ENCODE peak calls at places on chromosomes 3 and 15, in six cellular contexts. One of them, this sample, is unnamed.

GRCh38 chr3:119276657-119277056 is 17.5 kb upstream of the ARHGAP31 start:
- DNase-seq in PC-3: peak; percentile 14
- DNase-seq in HCT116: no peak
- DNase-seq in GM23248: no peak
- DNase-seq in neural progenitor cell: no peak
- DNase-seq in OCI-LY7: no peak
- DNase-seq in this sample: no peak

GRCh38 chr15:83372434-83372873 is 74.7 kb upstream of the SH3GL3 start:
- DNase-seq in PC-3: peak; percentile 25
- DNase-seq in HCT116: no peak
- DNase-seq in GM23248: peak; percentile 51
- DNase-seq in neural progenitor cell: peak; percentile 37
- DNase-seq in OCI-LY7: no peak
- DNase-seq in this sample: peak; percentile 28

GRCh38 chr3:71185733-71186455 is 397.6 kb downstream of the FOXP1 start:
- DNase-seq in PC-3: peak; percentile 35
- DNase-seq in HCT116: no peak
- DNase-seq in GM23248: peak; percentile 28
- DNase-seq in neural progenitor cell: no peak
- DNase-seq in OCI-LY7: peak; percentile 10
- DNase-seq in this sample: no peak

GRCh38 chr15:52071570-52071969 is 41.0 kb downstream of the BCL2L10 start:
- DNase-seq in PC-3: peak; percentile 26
- DNase-seq in HCT116: no peak
- DNase-seq in GM23248: no peak
- DNase-seq in neural progenitor cell: no peak
- DNase-seq in OCI-LY7: no peak
- DNase-seq in this sample: no peak

GRCh38 chr3:88707837-88708236 is 399.6 kb upstream of the EPHA3 start:
- DNase-seq in PC-3: no peak
- DNase-seq in HCT116: no peak
- DNase-seq in GM23248: no peak
- DNase-seq in neural progenitor cell: no peak
- DNase-seq in OCI-LY7: no peak
- DNase-seq in this sample: no peak

GRCh38 chr3:25581335-25581734 is 83.4 kb downstream of the TOP2B start:
- DNase-seq in PC-3: no peak
- DNase-seq in HCT116: no peak
- DNase-seq in GM23248: no peak
- DNase-seq in neural progenitor cell: no peak
- DNase-seq in OCI-LY7: no peak
- DNase-seq in this sample: no peak

GRCh38 chr3:104127830-104128229 is 1238.9 kb upstream of the ALCAM start:
- DNase-seq in PC-3: no peak
- DNase-seq in HCT116: no peak
- DNase-seq in GM23248: no peak
- DNase-seq in neural progenitor cell: no peak
- DNase-seq in OCI-LY7: no peak
- DNase-seq in this sample: no peak

GRCh38 chr3:142975316-142975995 is 12.0 kb upstream of the PAQR9 start:
- DNase-seq in PC-3: peak; percentile 8
- DNase-seq in HCT116: no peak
- DNase-seq in GM23248: no peak
- DNase-seq in neural progenitor cell: no peak
- DNase-seq in OCI-LY7: no peak
- DNase-seq in this sample: peak; percentile 64

GRCh38 chr15:41967506-41968206 is 4.7 kb downstream of the EHD4 start:
- DNase-seq in PC-3: no peak
- DNase-seq in HCT116: no peak
- DNase-seq in GM23248: peak; percentile 66
- DNase-seq in neural progenitor cell: peak; percentile 54
- DNase-seq in OCI-LY7: peak; percentile 80
- DNase-seq in this sample: no peak

GRCh38 chr15:75733761-75734651 is 21.4 kb upstream of the CSPG4 start:
- DNase-seq in PC-3: no peak
- DNase-seq in HCT116: no peak
- DNase-seq in GM23248: no peak
- DNase-seq in neural progenitor cell: no peak
- DNase-seq in OCI-LY7: no peak
- DNase-seq in this sample: no peak

GRCh38 chr15:36501063-36501678 is 78.3 kb upstream of the CDIN1 start:
- DNase-seq in PC-3: peak; percentile 87
- DNase-seq in HCT116: peak; percentile 69
- DNase-seq in GM23248: peak; percentile 77
- DNase-seq in neural progenitor cell: peak; percentile 85
- DNase-seq in OCI-LY7: peak; percentile 49
- DNase-seq in this sample: peak; percentile 92

GRCh38 chr3:55571216-55571813 is 84.2 kb upstream of the WNT5A start:
- DNase-seq in PC-3: no peak
- DNase-seq in HCT116: no peak
- DNase-seq in GM23248: no peak
- DNase-seq in neural progenitor cell: no peak
- DNase-seq in OCI-LY7: no peak
- DNase-seq in this sample: peak; percentile 29

GRCh38 chr15:42373274-42373673 is 14.0 kb downstream of the CAPN3 start:
- DNase-seq in PC-3: no peak
- DNase-seq in HCT116: no peak
- DNase-seq in GM23248: no peak
- DNase-seq in neural progenitor cell: no peak
- DNase-seq in OCI-LY7: no peak
- DNase-seq in this sample: no peak

GRCh38 chr15:84772031-84772430 is 23.6 kb downstream of the ZNF592 start:
- DNase-seq in PC-3: no peak
- DNase-seq in HCT116: no peak
- DNase-seq in GM23248: no peak
- DNase-seq in neural progenitor cell: no peak
- DNase-seq in OCI-LY7: no peak
- DNase-seq in this sample: no peak

GRCh38 chr3:71930056-71930991 is 145.4 kb upstream of the PROK2 start:
- DNase-seq in PC-3: peak; percentile 31
- DNase-seq in HCT116: peak; percentile 23
- DNase-seq in GM23248: peak; percentile 87
- DNase-seq in neural progenitor cell: peak; percentile 69
- DNase-seq in OCI-LY7: peak; percentile 59
- DNase-seq in this sample: peak; percentile 82

GRCh38 chr15:48636511-48636910 is 9.0 kb downstream of the FBN1 start:
- DNase-seq in PC-3: no peak
- DNase-seq in HCT116: no peak
- DNase-seq in GM23248: peak; percentile 79
- DNase-seq in neural progenitor cell: no peak
- DNase-seq in OCI-LY7: no peak
- DNase-seq in this sample: no peak

GRCh38 chr15:63765338-63765737 is 68.4 kb downstream of the HERC1 start:
- DNase-seq in PC-3: no peak
- DNase-seq in HCT116: no peak
- DNase-seq in GM23248: no peak
- DNase-seq in neural progenitor cell: peak; percentile 13
- DNase-seq in OCI-LY7: no peak
- DNase-seq in this sample: peak; percentile 87

GRCh38 chr15:70362911-70363310 is 265.2 kb upstream of the TLE3 start:
- DNase-seq in PC-3: peak; percentile 24
- DNase-seq in HCT116: peak; percentile 8
- DNase-seq in GM23248: peak; percentile 33
- DNase-seq in neural progenitor cell: peak; percentile 77
- DNase-seq in OCI-LY7: peak; percentile 10
- DNase-seq in this sample: peak; percentile 72

GRCh38 chr3:170740726-170741591 is 129.0 kb downstream of the RPL22L1 start:
- DNase-seq in PC-3: peak; percentile 93
- DNase-seq in HCT116: no peak
- DNase-seq in GM23248: peak; percentile 95
- DNase-seq in neural progenitor cell: no peak
- DNase-seq in OCI-LY7: no peak
- DNase-seq in this sample: no peak
- H2AFZ ChIP-seq in PC-3: peak overlapping the region; percentile 31
- H2AFZ ChIP-seq in HCT116: peak overlapping the region; percentile 94
- H2AFZ ChIP-seq in GM23248: peak overlapping the region; percentile 73
- H2AFZ ChIP-seq in neural progenitor cell: peak overlapping the region; percentile 45
- H2AFZ ChIP-seq in OCI-LY7: no peak overlapping the region
- H2AFZ ChIP-seq in this sample: peak overlapping the region; percentile 86

DNA sequence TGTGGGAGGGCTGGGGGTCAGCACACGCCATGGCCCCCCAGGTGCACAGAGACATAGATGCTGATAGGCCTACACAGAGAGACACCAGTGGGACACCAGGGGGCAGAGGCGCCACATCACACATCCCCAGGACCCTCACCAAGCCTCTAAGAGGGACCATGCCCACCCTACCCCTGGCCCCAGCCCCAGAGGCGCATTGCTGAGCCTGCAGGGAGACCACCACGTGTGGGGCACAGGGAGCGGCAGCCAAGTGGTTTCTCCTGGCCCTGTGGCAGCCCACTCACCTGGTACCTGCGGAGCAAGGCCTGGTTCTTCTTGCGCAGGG is 1.2 kb downstream of the CCDC9B start:
- DNase-seq in PC-3: no peak
- DNase-seq in HCT116: no peak
- DNase-seq in GM23248: no peak
- DNase-seq in neural progenitor cell: no peak
- DNase-seq in OCI-LY7: no peak
- DNase-seq in this sample: peak; percentile 32
- TF ChIP-seq EZH2phosphoT487 in PC-3: no peak
- TF ChIP-seq EZH2phosphoT487 in HCT116: no peak
- TF ChIP-seq EZH2phosphoT487 in GM23248: no peak
- TF ChIP-seq EZH2phosphoT487 in neural progenitor cell: no peak
- TF ChIP-seq EZH2phosphoT487 in OCI-LY7: no peak
- TF ChIP-seq EZH2phosphoT487 in this sample: no peak

GRCh38 chr3:177525987-177526712 is 328.9 kb upstream of the TBL1XR1 start:
- DNase-seq in PC-3: peak; percentile 37
- DNase-seq in HCT116: no peak
- DNase-seq in GM23248: peak; percentile 43
- DNase-seq in neural progenitor cell: no peak
- DNase-seq in OCI-LY7: no peak
- DNase-seq in this sample: no peak
- H2AFZ ChIP-seq in PC-3: peak overlapping the region; percentile 41
- H2AFZ ChIP-seq in HCT116: no peak overlapping the region
- H2AFZ ChIP-seq in GM23248: peak overlapping the region; percentile 20
- H2AFZ ChIP-seq in neural progenitor cell: no peak overlapping the region
- H2AFZ ChIP-seq in OCI-LY7: no peak overlapping the region
- H2AFZ ChIP-seq in this sample: peak overlapping the region; percentile 32

DNA sequence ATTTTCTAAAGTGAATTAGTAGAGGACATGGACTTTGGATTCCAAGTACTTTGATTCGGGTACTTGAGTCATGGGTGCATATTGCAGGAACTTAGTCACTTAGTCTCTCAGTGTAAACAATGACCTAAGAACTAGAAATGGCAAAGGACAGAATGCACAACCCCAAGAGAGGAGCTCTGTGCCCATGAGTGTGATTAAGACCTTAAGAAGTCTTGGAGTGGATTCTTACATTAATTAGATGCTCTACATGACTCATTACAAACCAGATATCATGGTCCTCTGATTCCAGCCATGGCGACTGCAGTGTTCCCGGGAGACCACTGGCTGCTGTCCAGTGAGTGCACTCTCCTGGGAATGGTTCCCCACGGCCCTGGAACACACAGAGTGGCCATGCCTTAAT is 251.5 kb downstream of the GABRG3 start:
- DNase-seq in PC-3: peak; percentile 54
- DNase-seq in HCT116: no peak
- DNase-seq in GM23248: peak; percentile 83
- DNase-seq in neural progenitor cell: no peak
- DNase-seq in OCI-LY7: no peak
- DNase-seq in this sample: no peak
- TF ChIP-seq EZH2phosphoT487 in PC-3: no peak
- TF ChIP-seq EZH2phosphoT487 in HCT116: no peak
- TF ChIP-seq EZH2phosphoT487 in GM23248: no peak
- TF ChIP-seq EZH2phosphoT487 in neural progenitor cell: no peak
- TF ChIP-seq EZH2phosphoT487 in OCI-LY7: no peak
- TF ChIP-seq EZH2phosphoT487 in this sample: no peak

GRCh38 chr15:65827065-65827464 is 35.0 kb upstream of the DENND4A start:
- DNase-seq in PC-3: no peak
- DNase-seq in HCT116: no peak
- DNase-seq in GM23248: no peak
- DNase-seq in neural progenitor cell: peak; percentile 4
- DNase-seq in OCI-LY7: no peak
- DNase-seq in this sample: peak; percentile 63
- H2AFZ ChIP-seq in PC-3: no peak overlapping the region
- H2AFZ ChIP-seq in HCT116: no peak overlapping the region
- H2AFZ ChIP-seq in GM23248: no peak overlapping the region
- H2AFZ ChIP-seq in neural progenitor cell: peak overlapping the region; percentile 32
- H2AFZ ChIP-seq in OCI-LY7: no peak overlapping the region
- H2AFZ ChIP-seq in this sample: peak overlapping the region; percentile 73

DNA sequence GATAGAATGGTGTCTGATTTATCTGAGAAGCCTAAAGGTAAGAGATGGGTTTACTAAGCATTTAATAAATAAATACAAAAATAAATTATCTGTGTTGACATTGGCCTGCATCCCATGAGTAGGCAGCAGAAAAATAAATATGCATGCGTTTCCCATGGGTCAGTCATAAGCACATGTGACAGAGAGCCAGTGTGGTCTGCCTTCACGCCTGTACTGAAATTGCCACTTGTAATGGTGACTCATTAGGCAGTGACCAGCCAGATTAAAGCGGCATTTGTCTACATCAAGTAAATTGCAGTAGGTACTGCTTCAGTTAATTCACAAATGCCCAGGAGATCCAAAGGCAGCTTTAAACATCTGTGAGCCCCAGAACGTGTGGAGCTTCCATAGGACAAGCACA is 399.6 kb downstream of the NAALADL2 start:
- DNase-seq in PC-3: peak; percentile 59
- DNase-seq in HCT116: no peak
- DNase-seq in GM23248: peak; percentile 13
- DNase-seq in neural progenitor cell: no peak
- DNase-seq in OCI-LY7: no peak
- DNase-seq in this sample: no peak
- TF ChIP-seq EZH2phosphoT487 in PC-3: no peak
- TF ChIP-seq EZH2phosphoT487 in HCT116: no peak
- TF ChIP-seq EZH2phosphoT487 in GM23248: no peak
- TF ChIP-seq EZH2phosphoT487 in neural progenitor cell: no peak
- TF ChIP-seq EZH2phosphoT487 in OCI-LY7: no peak
- TF ChIP-seq EZH2phosphoT487 in this sample: no peak

DNA sequence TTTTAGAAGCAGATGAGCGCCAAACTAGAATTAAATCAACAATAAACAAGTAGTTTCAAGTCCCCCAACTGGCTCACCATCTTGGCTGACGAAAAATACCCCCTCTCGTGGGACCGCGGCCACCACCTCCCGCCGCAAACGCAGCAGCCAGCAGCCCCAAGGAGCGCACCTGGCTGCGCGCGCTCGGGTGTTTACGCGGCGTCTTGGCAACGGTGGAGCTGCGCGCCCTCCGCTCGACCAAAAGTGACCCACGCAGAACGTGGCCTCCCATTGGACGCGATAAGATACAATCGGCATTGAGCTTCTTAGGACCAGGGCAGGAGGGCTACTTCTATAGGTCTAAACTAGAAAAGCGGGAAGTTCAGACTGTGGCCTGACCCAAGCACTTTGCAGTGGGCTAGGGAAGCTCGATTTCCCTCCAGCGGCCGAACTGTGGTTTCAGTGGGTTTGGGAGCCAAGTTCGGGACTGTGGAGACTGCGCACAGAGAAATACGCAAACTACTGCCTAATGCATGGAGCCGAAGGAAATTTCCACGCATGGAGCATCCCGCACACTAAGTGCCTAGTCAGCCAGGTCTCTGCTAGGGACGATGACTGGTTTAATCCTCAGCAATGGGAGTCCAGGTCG is at the start of gene MNS1:
- DNase-seq in PC-3: peak; percentile 95
- DNase-seq in HCT116: peak; percentile 75
- DNase-seq in GM23248: peak; percentile 98
- DNase-seq in neural progenitor cell: peak; percentile 93
- DNase-seq in OCI-LY7: peak; percentile 92
- DNase-seq in this sample: peak; percentile 98
- H2AFZ ChIP-seq in PC-3: peak within 1 kb of the TSS; percentile 96
- H2AFZ ChIP-seq in HCT116: peak within 1 kb of the TSS; percentile 30
- H2AFZ ChIP-seq in GM23248: peak within 1 kb of the TSS; percentile 98
- H2AFZ ChIP-seq in neural progenitor cell: peak within 1 kb of the TSS; percentile 88
- H2AFZ ChIP-seq in OCI-LY7: peak within 1 kb of the TSS; percentile 48
- H2AFZ ChIP-seq in this sample: peak within 1 kb of the TSS; percentile 49

GRCh38 chr3:81349941-81350340 is 411.5 kb downstream of the GBE1 start:
- DNase-seq in PC-3: no peak
- DNase-seq in HCT116: no peak
- DNase-seq in GM23248: no peak
- DNase-seq in neural progenitor cell: no peak
- DNase-seq in OCI-LY7: no peak
- DNase-seq in this sample: no peak
- TF ChIP-seq EZH2phosphoT487 in PC-3: no peak
- TF ChIP-seq EZH2phosphoT487 in HCT116: no peak
- TF ChIP-seq EZH2phosphoT487 in GM23248: no peak
- TF ChIP-seq EZH2phosphoT487 in neural progenitor cell: no peak
- TF ChIP-seq EZH2phosphoT487 in OCI-LY7: no peak
- TF ChIP-seq EZH2phosphoT487 in this sample: no peak